ENCODE peak calls at places on chromosomes 13 and 19, in ten cellular contexts. T is fibroblast of lung; M is breast epithelium; K is RWPE2; A is SK-N-SH; V is pancreas; O is adrenal gland; N is suprapubic skin; R is CD8-positive, alpha-beta T cell; D is upper lobe of left lung. P is an unnamed sample. For H3K9me3 and H3K4me1, the result is how much of the 10 kb centered on the place peaks cover.

GRCh38 chr13:73173160-73173905 is 114.5 kb downstream of the KLF5 start:
- DNase-seq in T (no peak), R (no peak), N (no peak), V (no peak), O (no peak), A (no peak), K (no peak), M (no peak), D (no peak), P (no peak)

GRCh38 chr19:34480971-34481821 is at the start of gene WTIP:
- DNase-seq in M (peak), N (peak), T (peak), O (peak), K (peak), R (no peak), A (peak), V (peak), D (peak), P (peak)

GRCh38 chr19:18020212-18021067 is 12.5 kb downstream of the ARRDC2 start:
- DNase-seq in T (peak), K (no peak), V (peak), N (peak), D (peak), M (peak), O (peak), R (no peak), A (peak), P (peak)

GRCh38 chr19:40620161-40620485 is 19.0 kb downstream of the LTBP4 start:
- DNase-seq in M (no peak), V (no peak), O (no peak), R (no peak), D (no peak), A (no peak), T (peak), K (no peak), N (no peak), P (no peak)

GRCh38 chr13:26965976-26966375 is 205.4 kb upstream of the GPR12 start:
- DNase-seq in R (no peak), D (no peak), N (no peak), O (peak), M (no peak), K (no peak), V (peak), A (no peak), T (peak), P (no peak)

GRCh38 chr13:36763322-36763721 is 55.7 kb upstream of the RFXAP start:
- DNase-seq in O (no peak), A (no peak), T (no peak), M (no peak), R (no peak), V (no peak), K (no peak), N (no peak), D (peak), P (no peak)

GRCh38 chr19:31528261-31528660 is 179.0 kb upstream of the TSHZ3 start:
- DNase-seq in T (no peak), A (no peak), O (no peak), V (no peak), M (no peak), N (no peak), D (no peak), K (no peak), R (no peak), P (no peak)

GRCh38 chr19:45423033-45423588 is 606 bp downstream of the ERCC1 start:
- DNase-seq in R (peak), T (no peak), O (no peak), K (no peak), D (no peak), V (no peak), A (no peak), N (no peak), M (no peak), P (no peak)

GRCh38 chr13:108525867-108526266 is 103.5 kb upstream of the MYO16 start:
- DNase-seq in D (no peak), K (no peak), A (no peak), R (no peak), O (no peak), V (no peak), N (no peak), M (no peak), T (no peak), P (no peak)

GRCh38 chr19:36564391-36564790 is 8.7 kb downstream of the ZNF529 start:
- DNase-seq in O (no peak), N (no peak), V (no peak), M (no peak), K (no peak), A (no peak), T (peak), D (no peak), R (no peak), P (no peak)
- H3K9me3 ChIP-seq in O (half or more), N (under half), V (under half), M (half or more), K (under half), A (under half), T (under half), D (half or more), R (under half), P (under half)

DNA sequence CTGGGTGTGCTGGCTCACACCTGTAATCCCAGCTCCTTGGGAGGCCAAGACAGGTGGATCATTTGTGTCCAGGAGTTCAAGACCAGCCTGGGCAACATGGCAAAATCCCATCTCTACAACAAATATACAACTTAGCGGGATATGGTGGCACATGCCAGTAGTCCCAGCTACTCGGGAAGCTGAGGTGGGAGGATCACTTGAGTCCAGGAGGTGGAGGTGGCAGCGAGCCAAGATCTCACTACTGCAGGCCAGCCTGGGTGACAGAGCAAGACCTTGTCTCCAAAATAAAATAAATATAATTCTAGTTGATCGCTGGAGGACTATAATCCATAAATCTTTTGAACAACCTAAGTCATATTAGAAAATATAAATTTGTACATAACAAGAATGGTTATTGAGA is 1061.5 kb upstream of the PCDH9 start:
- DNase-seq in M (no peak), T (no peak), O (no peak), K (no peak), V (no peak), A (no peak), N (no peak), D (no peak), R (no peak), P (no peak)
- H3K4me1 ChIP-seq in M (under half), T (under half), O (under half), K (under half), V (under half), A (under half), N (under half), D (under half), R (under half), P (under half)

GRCh38 chr13:110748271-110748670 is 34.8 kb downstream of the ING1 start:
- DNase-seq in R (no peak), V (no peak), T (no peak), M (no peak), A (no peak), N (no peak), D (no peak), O (no peak), K (no peak), P (no peak)

GRCh38 chr13:110743687-110744086 is 30.2 kb downstream of the ING1 start:
- DNase-seq in A (no peak), N (no peak), R (no peak), M (no peak), T (no peak), O (no peak), D (no peak), K (no peak), V (no peak), P (no peak)

GRCh38 chr13:110746443-110746842 is 32.9 kb downstream of the ING1 start:
- DNase-seq in O (no peak), V (no peak), N (no peak), M (no peak), R (no peak), A (no peak), T (peak), K (no peak), D (no peak), P (no peak)
- H3K9me3 ChIP-seq in O (under half), V (under half), N (under half), M (under half), R (under half), A (under half), T (under half), K (under half), D (under half), P (under half)

GRCh38 chr19:944663-945241 is 18.9 kb downstream of the ARID3A start:
- DNase-seq in K (peak), N (no peak), A (peak), R (no peak), T (no peak), D (peak), M (no peak), O (no peak), V (no peak), P (peak)
- H3K4me1 ChIP-seq in K (under half), N (under half), A (under half), R (under half), T (under half), D (under half), M (under half), O (under half), V (under half), P (under half)

DNA sequence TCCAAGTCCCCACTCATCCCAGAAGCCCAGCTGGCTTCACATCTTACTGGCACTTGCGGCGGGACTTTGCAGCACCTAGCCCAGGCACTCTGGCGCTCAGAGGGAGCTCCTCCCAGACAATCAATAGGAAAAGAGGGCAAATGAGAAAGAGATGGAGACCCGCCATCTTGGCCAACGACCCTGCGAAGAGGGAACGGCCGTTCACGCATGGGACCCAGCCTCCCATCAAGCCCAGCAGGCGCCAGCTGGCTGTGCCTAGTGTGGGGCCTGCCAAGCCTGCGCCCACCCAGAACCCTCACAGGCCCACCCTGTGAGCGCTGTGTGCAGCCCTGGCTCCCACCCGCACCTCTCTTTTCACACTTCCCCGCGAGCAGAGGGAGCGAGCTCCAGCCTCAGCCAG is 317.8 kb upstream of the SPRY2 start:
- DNase-seq in D (peak), A (no peak), V (no peak), T (no peak), N (no peak), M (no peak), O (no peak), K (no peak), R (no peak), P (no peak)
- H3K9me3 ChIP-seq in D (under half), A (under half), V (under half), T (under half), N (under half), M (under half), O (under half), K (under half), R (under half), P (under half)

GRCh38 chr19:1163283-1163933 is 10.7 kb downstream of the SBNO2 start:
- DNase-seq in K (no peak), A (no peak), M (no peak), V (no peak), R (no peak), N (peak), T (no peak), D (peak), O (peak), P (peak)

GRCh38 chr19:1163934-1164683 is 10.0 kb downstream of the SBNO2 start:
- DNase-seq in D (peak), M (no peak), R (no peak), A (no peak), O (no peak), T (no peak), N (peak), K (no peak), V (no peak), P (peak)

GRCh38 chr19:1162404-1163282 is 11.4 kb downstream of the SBNO2 start:
- DNase-seq in V (no peak), T (no peak), N (peak), A (no peak), O (peak), D (peak), K (no peak), R (no peak), M (no peak), P (no peak)

GRCh38 chr19:1166872-1167573 is 7.0 kb downstream of the SBNO2 start:
- DNase-seq in A (no peak), N (peak), O (peak), V (no peak), D (peak), T (no peak), K (no peak), M (peak), R (no peak), P (peak)

GRCh38 chr19:1164684-1165531 is 9.2 kb downstream of the SBNO2 start:
- DNase-seq in D (peak), K (peak), T (no peak), O (peak), N (peak), R (no peak), A (no peak), M (no peak), V (no peak), P (peak)
- H3K4me1 ChIP-seq in D (half or more), K (under half), T (under half), O (half or more), N (half or more), R (under half), A (under half), M (under half), V (under half), P (under half)

GRCh38 chr19:8880864-8881488 is 48.8 kb downstream of the MBD3L1 start:
- DNase-seq in M (no peak), A (no peak), K (no peak), O (no peak), V (no peak), D (no peak), N (no peak), T (no peak), R (no peak), P (no peak)
- H3K9me3 ChIP-seq in M (under half), A (under half), K (under half), O (under half), V (under half), D (under half), N (under half), T (under half), R (under half), P (under half)

GRCh38 chr19:12985049-12985776 is 10.1 kb upstream of the NFIX start:
- DNase-seq in N (peak), M (peak), R (no peak), A (no peak), O (peak), T (peak), V (peak), D (peak), K (no peak), P (peak)
- H3K4me1 ChIP-seq in N (under half), M (under half), R (under half), A (under half), O (under half), T (under half), V (under half), D (under half), K (under half), P (under half)

GRCh38 chr13:112606125-112607001 is 18.4 kb upstream of the TUBGCP3 start:
- DNase-seq in T (peak), V (peak), A (peak), O (peak), N (peak), K (peak), D (peak), M (peak), R (peak), P (peak)

GRCh38 chr13:112603641-112604220 is 15.8 kb upstream of the TUBGCP3 start:
- DNase-seq in O (no peak), D (no peak), A (no peak), K (no peak), V (no peak), T (peak), N (no peak), R (no peak), M (no peak), P (peak)

GRCh38 chr13:112596220-112596619 is 8.3 kb upstream of the TUBGCP3 start:
- DNase-seq in R (no peak), D (no peak), V (no peak), K (no peak), A (no peak), O (no peak), M (no peak), T (peak), N (no peak), P (no peak)

GRCh38 chr13:112605531-112605990 is 17.6 kb upstream of the TUBGCP3 start:
- DNase-seq in O (no peak), N (no peak), D (no peak), V (no peak), M (no peak), R (no peak), A (no peak), T (peak), K (no peak), P (peak)

GRCh38 chr13:112601351-112601750 is 13.4 kb upstream of the TUBGCP3 start:
- DNase-seq in V (no peak), T (no peak), N (no peak), R (no peak), M (no peak), D (no peak), O (no peak), K (no peak), A (no peak), P (no peak)
- H3K9me3 ChIP-seq in V (under half), T (under half), N (under half), R (under half), M (under half), D (under half), O (under half), K (under half), A (under half), P (under half)

P was measured in kidney.